ENCODE peak calls at places on chromosomes 6 and 20, in five cellular contexts. One of them, this sample, is unnamed.

GRCh38 chr6:37347177-37348145 is 6.3 kb upstream of the RNF8 start:
- DNase-seq in left lung: no peak
- DNase-seq in progenitor cell of endocrine pancreas: no peak
- DNase-seq in PC-3: no peak
- DNase-seq in dorsolateral prefrontal cortex: no peak
- DNase-seq in this sample: no peak

GRCh38 chr20:38308047-38308438 is 4.1 kb downstream of the BPI start:
- DNase-seq in left lung: no peak
- DNase-seq in progenitor cell of endocrine pancreas: no peak
- DNase-seq in PC-3: no peak
- DNase-seq in dorsolateral prefrontal cortex: no peak
- DNase-seq in this sample: no peak

GRCh38 chr6:332671-333070 is 40.4 kb downstream of the DUSP22 start:
- DNase-seq in left lung: no peak
- DNase-seq in progenitor cell of endocrine pancreas: no peak
- DNase-seq in PC-3: no peak
- DNase-seq in dorsolateral prefrontal cortex: no peak
- DNase-seq in this sample: no peak

GRCh38 chr6:125102901-125103300 is 50.7 kb upstream of the TPD52L1 start:
- DNase-seq in left lung: no peak
- DNase-seq in progenitor cell of endocrine pancreas: no peak
- DNase-seq in PC-3: peak
- DNase-seq in dorsolateral prefrontal cortex: no peak
- DNase-seq in this sample: no peak

GRCh38 chr20:51354769-51355319 is 187.7 kb downstream of the NFATC2 start:
- DNase-seq in left lung: no peak
- DNase-seq in progenitor cell of endocrine pancreas: no peak
- DNase-seq in PC-3: peak
- DNase-seq in dorsolateral prefrontal cortex: no peak
- DNase-seq in this sample: no peak

GRCh38 chr20:50580016-50580747 is 70.0 kb downstream of the PTPN1 start:
- DNase-seq in left lung: no peak
- DNase-seq in progenitor cell of endocrine pancreas: peak
- DNase-seq in PC-3: peak
- DNase-seq in dorsolateral prefrontal cortex: peak
- DNase-seq in this sample: peak

GRCh38 chr6:4503700-4504099 is 272.5 kb upstream of the CDYL start:
- DNase-seq in left lung: no peak
- DNase-seq in progenitor cell of endocrine pancreas: no peak
- DNase-seq in PC-3: no peak
- DNase-seq in dorsolateral prefrontal cortex: no peak
- DNase-seq in this sample: no peak

GRCh38 chr6:124699038-124699437 is 263.2 kb upstream of the RNF217 start:
- DNase-seq in left lung: no peak
- DNase-seq in progenitor cell of endocrine pancreas: no peak
- DNase-seq in PC-3: no peak
- DNase-seq in dorsolateral prefrontal cortex: no peak
- DNase-seq in this sample: no peak

GRCh38 chr20:48697845-48698491 is 129.8 kb downstream of the PREX1 start:
- DNase-seq in left lung: peak
- DNase-seq in progenitor cell of endocrine pancreas: no peak
- DNase-seq in PC-3: peak
- DNase-seq in dorsolateral prefrontal cortex: no peak
- DNase-seq in this sample: no peak

GRCh38 chr20:1509237-1509636 is 18.0 kb upstream of the SIRPB2 start:
- DNase-seq in left lung: no peak
- DNase-seq in progenitor cell of endocrine pancreas: no peak
- DNase-seq in PC-3: peak
- DNase-seq in dorsolateral prefrontal cortex: peak
- DNase-seq in this sample: no peak

GRCh38 chr6:13425270-13425905 is 62.0 kb downstream of the GFOD1 start:
- DNase-seq in left lung: no peak
- DNase-seq in progenitor cell of endocrine pancreas: no peak
- DNase-seq in PC-3: no peak
- DNase-seq in dorsolateral prefrontal cortex: no peak
- DNase-seq in this sample: no peak

GRCh38 chr6:46473866-46474265 is 17.4 kb downstream of the RCAN2 start:
- DNase-seq in left lung: no peak
- DNase-seq in progenitor cell of endocrine pancreas: no peak
- DNase-seq in PC-3: no peak
- DNase-seq in dorsolateral prefrontal cortex: peak
- DNase-seq in this sample: no peak

GRCh38 chr6:33927551-33927950 is 123.7 kb upstream of the MLN start:
- DNase-seq in left lung: no peak
- DNase-seq in progenitor cell of endocrine pancreas: no peak
- DNase-seq in PC-3: peak
- DNase-seq in dorsolateral prefrontal cortex: peak
- DNase-seq in this sample: no peak

GRCh38 chr6:71489736-71490135 is 201.1 kb downstream of the OGFRL1 start:
- DNase-seq in left lung: no peak
- DNase-seq in progenitor cell of endocrine pancreas: no peak
- DNase-seq in PC-3: peak
- DNase-seq in dorsolateral prefrontal cortex: no peak
- DNase-seq in this sample: no peak

GRCh38 chr6:69894578-69895347 is 28.4 kb downstream of the COL19A1 start:
- DNase-seq in left lung: no peak
- DNase-seq in progenitor cell of endocrine pancreas: no peak
- DNase-seq in PC-3: peak
- DNase-seq in dorsolateral prefrontal cortex: no peak
- DNase-seq in this sample: no peak

GRCh38 chr6:14721103-14721758 is 524.6 kb upstream of the JARID2 start:
- DNase-seq in left lung: no peak
- DNase-seq in progenitor cell of endocrine pancreas: no peak
- DNase-seq in PC-3: no peak
- DNase-seq in dorsolateral prefrontal cortex: no peak
- DNase-seq in this sample: no peak

GRCh38 chr6:150006961-150007464 is 18.3 kb downstream of the RAET1L start:
- DNase-seq in left lung: no peak
- DNase-seq in progenitor cell of endocrine pancreas: no peak
- DNase-seq in PC-3: peak
- DNase-seq in dorsolateral prefrontal cortex: no peak
- DNase-seq in this sample: no peak

GRCh38 chr6:166366921-166367320 is 15.8 kb downstream of the MPC1 start:
- DNase-seq in left lung: no peak
- DNase-seq in progenitor cell of endocrine pancreas: no peak
- DNase-seq in PC-3: no peak
- DNase-seq in dorsolateral prefrontal cortex: no peak
- DNase-seq in this sample: no peak

GRCh38 chr20:37914672-37915433 is 11.9 kb downstream of the VSTM2L start:
- DNase-seq in left lung: no peak
- DNase-seq in progenitor cell of endocrine pancreas: peak
- DNase-seq in PC-3: no peak
- DNase-seq in dorsolateral prefrontal cortex: no peak
- DNase-seq in this sample: peak

GRCh38 chr20:52684176-52684575 is 288.0 kb upstream of the TSHZ2 start:
- DNase-seq in left lung: peak
- DNase-seq in progenitor cell of endocrine pancreas: no peak
- DNase-seq in PC-3: no peak
- DNase-seq in dorsolateral prefrontal cortex: peak
- DNase-seq in this sample: no peak

GRCh38 chr6:144408151-144408550 is 123.0 kb downstream of the UTRN start:
- DNase-seq in left lung: no peak
- DNase-seq in progenitor cell of endocrine pancreas: no peak
- DNase-seq in PC-3: no peak
- DNase-seq in dorsolateral prefrontal cortex: no peak
- DNase-seq in this sample: no peak

GRCh38 chr6:41659935-41660334 is 21.7 kb downstream of the MDFI start:
- DNase-seq in left lung: no peak
- DNase-seq in progenitor cell of endocrine pancreas: no peak
- DNase-seq in PC-3: no peak
- DNase-seq in dorsolateral prefrontal cortex: no peak
- DNase-seq in this sample: no peak

GRCh38 chr20:458766-459165 is 3.6 kb downstream of the TBC1D20 start:
- DNase-seq in left lung: no peak
- DNase-seq in progenitor cell of endocrine pancreas: no peak
- DNase-seq in PC-3: no peak
- DNase-seq in dorsolateral prefrontal cortex: no peak
- DNase-seq in this sample: no peak

GRCh38 chr6:132215805-132216204 is 185.5 kb downstream of the MOXD1 start:
- DNase-seq in left lung: no peak
- DNase-seq in progenitor cell of endocrine pancreas: no peak
- DNase-seq in PC-3: no peak
- DNase-seq in dorsolateral prefrontal cortex: no peak
- DNase-seq in this sample: no peak

GRCh38 chr6:117906905-117907599 is at the start of gene SLC35F1:
- DNase-seq in left lung: peak
- DNase-seq in progenitor cell of endocrine pancreas: peak
- DNase-seq in PC-3: no peak
- DNase-seq in dorsolateral prefrontal cortex: peak
- DNase-seq in this sample: no peak

GRCh38 chr6:18823782-18824386 is 436.7 kb downstream of the RNF144B start:
- DNase-seq in left lung: no peak
- DNase-seq in progenitor cell of endocrine pancreas: no peak
- DNase-seq in PC-3: peak
- DNase-seq in dorsolateral prefrontal cortex: no peak
- DNase-seq in this sample: no peak

GRCh38 chr20:58140787-58141396 is 87.6 kb downstream of the ANKRD60 start:
- DNase-seq in left lung: no peak
- DNase-seq in progenitor cell of endocrine pancreas: no peak
- DNase-seq in PC-3: no peak
- DNase-seq in dorsolateral prefrontal cortex: no peak
- DNase-seq in this sample: no peak

GRCh38 chr6:108846628-108847027 is 1.6 kb upstream of the ARMC2 start:
- DNase-seq in left lung: no peak
- DNase-seq in progenitor cell of endocrine pancreas: no peak
- DNase-seq in PC-3: no peak
- DNase-seq in dorsolateral prefrontal cortex: no peak
- DNase-seq in this sample: no peak

GRCh38 chr20:9354579-9354978 is 159.8 kb upstream of the LAMP5 start:
- DNase-seq in left lung: no peak
- DNase-seq in progenitor cell of endocrine pancreas: no peak
- DNase-seq in PC-3: no peak
- DNase-seq in dorsolateral prefrontal cortex: no peak
- DNase-seq in this sample: no peak

GRCh38 chr6:30101423-30101938 is 11.4 kb downstream of the TRIM31 start:
- DNase-seq in left lung: no peak
- DNase-seq in progenitor cell of endocrine pancreas: no peak
- DNase-seq in PC-3: no peak
- DNase-seq in dorsolateral prefrontal cortex: no peak
- DNase-seq in this sample: no peak

GRCh38 chr6:135419162-135419561 is 78.4 kb downstream of the AHI1 start:
- DNase-seq in left lung: no peak
- DNase-seq in progenitor cell of endocrine pancreas: no peak
- DNase-seq in PC-3: no peak
- DNase-seq in dorsolateral prefrontal cortex: no peak
- DNase-seq in this sample: no peak

GRCh38 chr6:30142665-30143064 is 6.7 kb downstream of the TRIM40 start:
- DNase-seq in left lung: no peak
- DNase-seq in progenitor cell of endocrine pancreas: no peak
- DNase-seq in PC-3: no peak
- DNase-seq in dorsolateral prefrontal cortex: no peak
- DNase-seq in this sample: no peak

DNA sequence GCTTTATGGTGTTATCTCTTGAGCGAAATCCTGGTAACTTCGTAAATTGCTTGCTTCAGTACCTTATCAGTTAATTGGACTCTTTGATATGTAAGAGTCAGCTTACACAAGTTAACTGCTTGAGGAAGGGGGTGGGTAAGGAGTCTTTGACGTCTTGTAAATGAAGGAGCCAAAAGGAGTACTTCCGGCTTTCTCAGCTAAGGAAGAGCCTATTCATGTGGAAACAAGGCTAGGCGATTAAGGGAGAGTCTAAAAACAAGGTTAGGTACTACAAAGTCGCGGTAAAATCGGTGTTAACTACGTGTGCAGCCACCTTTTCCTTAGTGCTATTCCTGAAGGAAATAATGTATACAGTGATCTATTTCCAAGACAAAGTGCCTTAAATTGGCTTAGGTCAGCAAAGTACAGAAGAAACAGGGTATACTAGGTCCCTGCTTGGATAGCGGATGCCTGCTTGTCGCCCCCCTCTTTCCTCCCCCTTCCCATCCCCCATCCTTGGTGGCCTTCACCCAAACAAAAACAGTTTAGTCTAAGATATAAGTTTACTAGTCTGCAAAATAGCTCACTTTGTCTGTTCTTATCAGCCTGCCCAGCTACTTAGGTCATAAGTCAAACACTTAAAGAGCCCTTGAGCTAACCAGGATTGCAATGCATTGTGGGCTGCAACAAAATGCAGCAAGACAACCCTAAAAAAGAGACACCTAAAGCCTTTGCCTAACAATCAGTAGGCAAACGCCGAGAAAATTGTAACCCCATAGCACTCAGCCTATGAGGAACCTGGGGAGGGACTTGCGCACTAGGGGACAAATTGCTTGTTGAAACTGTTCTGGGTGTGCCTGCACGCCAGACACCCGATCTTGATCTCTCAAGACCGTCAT is 147.3 kb downstream of the TRIM27 start:
- DNase-seq in left lung: no peak
- DNase-seq in progenitor cell of endocrine pancreas: no peak
- DNase-seq in PC-3: peak
- DNase-seq in dorsolateral prefrontal cortex: no peak
- DNase-seq in this sample: no peak
- TF ChIP-seq CTCF in left lung: no peak
- TF ChIP-seq CTCF in progenitor cell of endocrine pancreas: no peak
- TF ChIP-seq CTCF in PC-3: no peak
- TF ChIP-seq CTCF in dorsolateral prefrontal cortex: no peak
- TF ChIP-seq CTCF in this sample: no peak

GRCh38 chr6:28000351-28001045 is 43.5 kb downstream of the OR2B6 start:
- DNase-seq in left lung: no peak
- DNase-seq in progenitor cell of endocrine pancreas: no peak
- DNase-seq in PC-3: no peak
- DNase-seq in dorsolateral prefrontal cortex: no peak
- DNase-seq in this sample: no peak

GRCh38 chr6:27994616-27995015 is 37.6 kb downstream of the OR2B6 start:
- DNase-seq in left lung: no peak
- DNase-seq in progenitor cell of endocrine pancreas: no peak
- DNase-seq in PC-3: no peak
- DNase-seq in dorsolateral prefrontal cortex: no peak
- DNase-seq in this sample: no peak
- TF ChIP-seq CTCF in left lung: no peak
- TF ChIP-seq CTCF in progenitor cell of endocrine pancreas: no peak
- TF ChIP-seq CTCF in PC-3: no peak
- TF ChIP-seq CTCF in dorsolateral prefrontal cortex: no peak
- TF ChIP-seq CTCF in this sample: no peak

GRCh38 chr6:114135348-114136002 is 164.5 kb upstream of the HDAC2 start:
- DNase-seq in left lung: no peak
- DNase-seq in progenitor cell of endocrine pancreas: no peak
- DNase-seq in PC-3: no peak
- DNase-seq in dorsolateral prefrontal cortex: no peak
- DNase-seq in this sample: no peak
- TF ChIP-seq CTCF in left lung: no peak
- TF ChIP-seq CTCF in progenitor cell of endocrine pancreas: no peak
- TF ChIP-seq CTCF in PC-3: no peak
- TF ChIP-seq CTCF in dorsolateral prefrontal cortex: no peak
- TF ChIP-seq CTCF in this sample: no peak

DNA sequence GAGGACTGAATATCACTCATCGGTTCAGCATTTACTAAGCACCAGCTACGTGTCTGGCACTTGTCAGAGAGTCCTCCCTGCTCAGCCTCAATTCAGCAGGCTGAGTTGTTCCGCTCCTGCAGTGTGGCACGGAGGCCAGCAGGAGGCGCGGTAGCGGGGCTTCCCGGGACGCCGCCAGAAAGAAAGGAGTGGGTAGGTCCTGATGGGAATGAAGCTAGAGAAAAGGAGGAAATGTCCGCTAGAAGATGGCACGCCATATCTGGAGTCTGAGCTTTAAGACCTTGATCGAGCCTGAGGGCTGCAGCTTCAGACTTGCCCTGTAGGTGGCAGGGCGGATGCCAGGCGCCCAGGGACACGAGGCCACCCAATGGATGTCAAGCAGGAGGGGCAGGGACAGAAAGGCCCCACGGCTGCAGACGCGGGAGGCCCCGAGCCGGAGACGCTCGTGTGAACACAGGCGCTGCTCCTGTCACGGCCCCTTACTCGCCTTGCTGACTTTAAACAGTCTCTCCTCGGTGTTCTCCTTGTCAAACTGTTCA is 18.7 kb downstream of the SERPINB6 start:
- DNase-seq in left lung: peak
- DNase-seq in progenitor cell of endocrine pancreas: peak
- DNase-seq in PC-3: peak
- DNase-seq in dorsolateral prefrontal cortex: peak
- DNase-seq in this sample: peak
- TF ChIP-seq CTCF in left lung: peak
- TF ChIP-seq CTCF in progenitor cell of endocrine pancreas: peak
- TF ChIP-seq CTCF in PC-3: peak
- TF ChIP-seq CTCF in dorsolateral prefrontal cortex: peak
- TF ChIP-seq CTCF in this sample: peak